ENCODE peak calls at places on chromosomes 13 and 19, in seven cellular contexts. One of them, this sample, is unnamed.
A peak's percentile ranks its signal among the peaks of the same experiment; 100 is the strongest.

GRCh38 chr13:60572003-60572792 is 175.2 kb downstream of the TDRD3 start:
- DNase-seq in IMR-90: peak; percentile 85
- DNase-seq in trophoblast cell: no peak
- DNase-seq in SK-N-SH: no peak
- DNase-seq in mammary epithelial cell: peak; percentile 91
- DNase-seq in GM23248: peak; percentile 61
- DNase-seq in neuronal stem cell: no peak
- DNase-seq in this sample: peak; percentile 30

GRCh38 chr19:41816761-41817160 is 20.4 kb downstream of the CEACAM3 start:
- DNase-seq in IMR-90: no peak
- DNase-seq in trophoblast cell: no peak
- DNase-seq in SK-N-SH: no peak
- DNase-seq in mammary epithelial cell: no peak
- DNase-seq in GM23248: no peak
- DNase-seq in neuronal stem cell: no peak
- DNase-seq in this sample: no peak

GRCh38 chr19:6161271-6161850 is 25.9 kb downstream of the ACSBG2 start:
- DNase-seq in IMR-90: no peak
- DNase-seq in trophoblast cell: peak; percentile 5
- DNase-seq in SK-N-SH: peak; percentile 13
- DNase-seq in mammary epithelial cell: peak; percentile 9
- DNase-seq in GM23248: peak; percentile 14
- DNase-seq in neuronal stem cell: no peak
- DNase-seq in this sample: no peak

GRCh38 chr19:7746903-7747884 is at the start of gene CD209:
- DNase-seq in IMR-90: no peak
- DNase-seq in trophoblast cell: peak; percentile 5
- DNase-seq in SK-N-SH: no peak
- DNase-seq in mammary epithelial cell: no peak
- DNase-seq in GM23248: no peak
- DNase-seq in neuronal stem cell: no peak
- DNase-seq in this sample: no peak

GRCh38 chr19:38486731-38487336 is 53.3 kb downstream of the RYR1 start:
- DNase-seq in IMR-90: no peak
- DNase-seq in trophoblast cell: no peak
- DNase-seq in SK-N-SH: no peak
- DNase-seq in mammary epithelial cell: no peak
- DNase-seq in GM23248: no peak
- DNase-seq in neuronal stem cell: no peak
- DNase-seq in this sample: no peak

GRCh38 chr19:2711175-2711936 is 8.9 kb upstream of the GNG7 start:
- DNase-seq in IMR-90: peak; percentile 95
- DNase-seq in trophoblast cell: peak; percentile 20
- DNase-seq in SK-N-SH: no peak
- DNase-seq in mammary epithelial cell: no peak
- DNase-seq in GM23248: peak; percentile 84
- DNase-seq in neuronal stem cell: no peak
- DNase-seq in this sample: no peak

GRCh38 chr13:34469212-34469983 is 472.7 kb upstream of the NBEA start:
- DNase-seq in IMR-90: no peak
- DNase-seq in trophoblast cell: no peak
- DNase-seq in SK-N-SH: peak; percentile 38
- DNase-seq in mammary epithelial cell: peak; percentile 89
- DNase-seq in GM23248: no peak
- DNase-seq in neuronal stem cell: no peak
- DNase-seq in this sample: no peak

GRCh38 chr13:21970172-21970571 is 299.3 kb downstream of the FGF9 start:
- DNase-seq in IMR-90: no peak
- DNase-seq in trophoblast cell: no peak
- DNase-seq in SK-N-SH: no peak
- DNase-seq in mammary epithelial cell: no peak
- DNase-seq in GM23248: no peak
- DNase-seq in neuronal stem cell: no peak
- DNase-seq in this sample: no peak

GRCh38 chr13:53250272-53250875 is 221.8 kb downstream of the OLFM4 start:
- DNase-seq in IMR-90: peak; percentile 72
- DNase-seq in trophoblast cell: peak; percentile 90
- DNase-seq in SK-N-SH: peak; percentile 57
- DNase-seq in mammary epithelial cell: peak; percentile 56
- DNase-seq in GM23248: peak; percentile 85
- DNase-seq in neuronal stem cell: peak; percentile 80
- DNase-seq in this sample: peak; percentile 17

GRCh38 chr13:100443998-100444328 is 144.6 kb downstream of the GGACT start:
- DNase-seq in IMR-90: no peak
- DNase-seq in trophoblast cell: no peak
- DNase-seq in SK-N-SH: no peak
- DNase-seq in mammary epithelial cell: no peak
- DNase-seq in GM23248: peak; percentile 16
- DNase-seq in neuronal stem cell: no peak
- DNase-seq in this sample: no peak

GRCh38 chr13:86757236-86757978 is 913.8 kb upstream of the SLITRK5 start:
- DNase-seq in IMR-90: no peak
- DNase-seq in trophoblast cell: no peak
- DNase-seq in SK-N-SH: no peak
- DNase-seq in mammary epithelial cell: peak; percentile 84
- DNase-seq in GM23248: no peak
- DNase-seq in neuronal stem cell: no peak
- DNase-seq in this sample: no peak

GRCh38 chr13:75220238-75220542 is 261.8 kb downstream of the TBC1D4 start:
- DNase-seq in IMR-90: no peak
- DNase-seq in trophoblast cell: no peak
- DNase-seq in SK-N-SH: no peak
- DNase-seq in mammary epithelial cell: no peak
- DNase-seq in GM23248: no peak
- DNase-seq in neuronal stem cell: no peak
- DNase-seq in this sample: no peak

GRCh38 chr13:65034266-65034665 is 2195.9 kb downstream of the PCDH9 start:
- DNase-seq in IMR-90: no peak
- DNase-seq in trophoblast cell: no peak
- DNase-seq in SK-N-SH: peak; percentile 7
- DNase-seq in mammary epithelial cell: no peak
- DNase-seq in GM23248: no peak
- DNase-seq in neuronal stem cell: no peak
- DNase-seq in this sample: no peak

GRCh38 chr13:28117689-28118377 is 17.5 kb upstream of the FLT3 start:
- DNase-seq in IMR-90: no peak
- DNase-seq in trophoblast cell: no peak
- DNase-seq in SK-N-SH: no peak
- DNase-seq in mammary epithelial cell: no peak
- DNase-seq in GM23248: no peak
- DNase-seq in neuronal stem cell: no peak
- DNase-seq in this sample: no peak

GRCh38 chr19:35553385-35554000 is 8.1 kb downstream of the TMEM147 start:
- DNase-seq in IMR-90: no peak
- DNase-seq in trophoblast cell: no peak
- DNase-seq in SK-N-SH: no peak
- DNase-seq in mammary epithelial cell: no peak
- DNase-seq in GM23248: no peak
- DNase-seq in neuronal stem cell: no peak
- DNase-seq in this sample: no peak

GRCh38 chr13:60267498-60268202 is 103.9 kb upstream of the DIAPH3 start:
- DNase-seq in IMR-90: no peak
- DNase-seq in trophoblast cell: peak; percentile 31
- DNase-seq in SK-N-SH: no peak
- DNase-seq in mammary epithelial cell: no peak
- DNase-seq in GM23248: peak; percentile 6
- DNase-seq in neuronal stem cell: no peak
- DNase-seq in this sample: no peak

GRCh38 chr13:27933580-27934328 is 14.0 kb downstream of the PDX1 start:
- DNase-seq in IMR-90: no peak
- DNase-seq in trophoblast cell: no peak
- DNase-seq in SK-N-SH: no peak
- DNase-seq in mammary epithelial cell: no peak
- DNase-seq in GM23248: no peak
- DNase-seq in neuronal stem cell: no peak
- DNase-seq in this sample: no peak

GRCh38 chr19:13807421-13808021 is 12.3 kb downstream of the ZSWIM4 start:
- DNase-seq in IMR-90: no peak
- DNase-seq in trophoblast cell: no peak
- DNase-seq in SK-N-SH: no peak
- DNase-seq in mammary epithelial cell: no peak
- DNase-seq in GM23248: no peak
- DNase-seq in neuronal stem cell: no peak
- DNase-seq in this sample: no peak

DNA sequence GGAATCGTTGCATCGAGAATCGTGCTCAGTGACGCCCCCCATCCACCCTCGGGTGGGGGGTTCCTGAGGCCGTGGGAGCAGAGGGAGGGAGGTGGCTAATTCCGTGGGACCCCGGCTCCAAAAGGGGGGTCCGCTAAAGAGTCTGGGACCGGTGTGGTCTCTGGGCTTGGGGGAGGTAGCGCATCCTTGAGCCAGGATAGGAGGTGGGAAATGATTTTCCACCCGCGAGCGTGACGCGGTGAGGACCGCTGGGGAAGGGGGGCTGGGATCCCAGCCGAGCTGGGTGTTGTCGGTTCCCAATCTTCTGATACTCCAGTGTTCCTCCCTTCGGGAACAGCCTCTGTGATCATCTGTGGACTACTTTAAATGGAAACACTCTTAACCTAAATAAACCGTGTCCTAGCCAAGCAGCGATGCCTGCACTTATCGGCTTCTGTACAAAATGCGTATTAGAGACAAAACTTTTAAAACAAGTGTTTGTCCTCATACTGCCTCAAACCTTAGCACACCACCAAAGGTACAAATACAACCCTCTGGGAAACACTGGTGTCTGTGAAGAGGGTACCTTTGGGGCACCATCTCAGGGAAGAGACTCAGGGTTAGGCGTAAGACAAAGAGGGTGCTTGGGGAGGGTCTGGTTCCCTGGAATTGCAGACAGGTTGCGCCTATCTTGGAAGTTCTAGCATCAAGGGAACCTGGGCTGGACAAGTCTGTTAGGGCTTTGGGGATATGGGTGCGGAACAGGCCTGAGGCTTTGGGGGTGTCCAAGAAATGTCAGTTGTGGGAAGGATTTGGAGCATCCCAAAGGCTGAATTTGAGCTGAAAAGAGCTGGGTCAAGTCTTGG is 16.0 kb downstream of the KCNC3 start:
- DNase-seq in IMR-90: no peak
- DNase-seq in trophoblast cell: no peak
- DNase-seq in SK-N-SH: no peak
- DNase-seq in mammary epithelial cell: no peak
- DNase-seq in GM23248: no peak
- DNase-seq in neuronal stem cell: no peak
- DNase-seq in this sample: no peak
- H3K4me3 ChIP-seq in IMR-90: no peak overlapping the region
- H3K4me3 ChIP-seq in trophoblast cell: no peak overlapping the region
- H3K4me3 ChIP-seq in SK-N-SH: peak overlapping the region; percentile 46
- H3K4me3 ChIP-seq in mammary epithelial cell: no peak overlapping the region
- H3K4me3 ChIP-seq in GM23248: no peak overlapping the region
- H3K4me3 ChIP-seq in neuronal stem cell: no peak overlapping the region
- H3K4me3 ChIP-seq in this sample: no peak overlapping the region

DNA sequence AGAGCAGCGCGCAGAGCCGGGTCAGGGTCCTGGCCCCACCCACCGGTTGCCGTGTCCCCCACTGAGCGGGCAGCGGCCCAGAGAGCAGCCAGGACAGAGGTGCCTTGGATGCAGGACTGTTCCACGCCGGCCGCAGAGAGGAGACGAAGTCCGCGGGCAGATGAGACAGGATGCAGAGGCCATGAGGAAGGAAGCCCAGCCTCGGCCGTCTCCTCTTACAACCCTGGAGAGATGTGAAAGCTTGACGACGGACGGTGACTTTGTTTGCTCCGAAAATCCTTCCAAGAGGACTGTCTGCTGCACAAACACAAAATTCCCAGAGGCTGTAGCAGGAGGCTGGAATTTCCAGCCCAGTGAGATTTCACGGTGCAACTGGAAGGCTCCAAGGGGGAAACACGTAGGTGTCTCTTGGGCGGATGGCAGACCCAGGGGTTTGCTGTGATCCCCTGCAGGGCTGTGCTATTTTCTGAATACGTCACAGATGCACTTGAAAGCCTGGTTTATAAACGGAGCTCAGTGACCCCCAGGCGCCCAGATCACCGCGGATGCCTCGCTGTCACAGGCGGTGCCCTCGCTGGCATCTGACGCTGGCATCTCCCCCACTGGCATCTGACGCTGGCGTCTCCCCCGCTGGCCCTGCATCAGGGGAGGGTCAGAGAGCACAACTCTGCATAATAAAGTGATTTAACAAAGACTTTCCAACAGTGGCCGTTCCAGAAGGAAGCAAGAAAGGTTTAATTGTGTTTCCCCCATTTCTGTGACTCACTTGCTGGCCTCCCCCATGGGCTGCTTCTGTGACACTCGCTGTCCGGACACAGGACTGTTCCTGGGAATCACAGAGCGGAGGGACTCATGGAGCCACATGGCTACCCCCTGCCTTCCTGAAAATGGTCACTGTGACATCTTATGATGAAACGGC is 62.0 kb upstream of the C13orf46 start:
- DNase-seq in IMR-90: peak; percentile 35
- DNase-seq in trophoblast cell: peak; percentile 27
- DNase-seq in SK-N-SH: no peak
- DNase-seq in mammary epithelial cell: no peak
- DNase-seq in GM23248: peak; percentile 69
- DNase-seq in neuronal stem cell: no peak
- DNase-seq in this sample: no peak
- H3K27ac ChIP-seq in IMR-90: peak overlapping the region; percentile 30
- H3K27ac ChIP-seq in trophoblast cell: no peak overlapping the region
- H3K27ac ChIP-seq in SK-N-SH: no peak overlapping the region
- H3K27ac ChIP-seq in mammary epithelial cell: no peak overlapping the region
- H3K27ac ChIP-seq in GM23248: peak overlapping the region; percentile 30
- H3K27ac ChIP-seq in neuronal stem cell: no peak overlapping the region
- H3K27ac ChIP-seq in this sample: no peak overlapping the region

DNA sequence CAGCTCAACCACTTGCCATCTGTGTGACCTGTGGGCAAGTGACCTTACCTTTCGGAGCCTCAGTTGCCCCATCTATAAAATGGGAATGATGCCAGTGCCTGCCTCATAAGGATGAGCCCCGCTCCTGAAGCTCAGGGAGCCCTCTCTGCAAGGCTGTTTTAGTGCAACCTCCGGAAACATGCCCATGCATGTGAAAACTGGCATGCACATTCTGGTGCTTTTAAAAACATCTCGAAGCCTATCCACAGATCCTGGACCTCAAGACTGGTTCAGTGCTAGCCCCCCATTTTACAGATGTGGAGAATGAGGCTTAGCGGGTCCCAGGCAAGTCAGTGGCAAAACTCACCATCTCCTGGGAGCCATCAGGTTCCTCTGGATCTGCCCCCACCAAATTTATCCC is 5.6 kb downstream of the CADM4 start:
- DNase-seq in IMR-90: no peak
- DNase-seq in trophoblast cell: no peak
- DNase-seq in SK-N-SH: no peak
- DNase-seq in mammary epithelial cell: no peak
- DNase-seq in GM23248: no peak
- DNase-seq in neuronal stem cell: no peak
- DNase-seq in this sample: no peak
- H2AFZ ChIP-seq in IMR-90: no peak overlapping the region
- H2AFZ ChIP-seq in trophoblast cell: no peak overlapping the region
- H2AFZ ChIP-seq in SK-N-SH: no peak overlapping the region
- H2AFZ ChIP-seq in mammary epithelial cell: peak overlapping the region; percentile 65
- H2AFZ ChIP-seq in GM23248: no peak overlapping the region
- H2AFZ ChIP-seq in neuronal stem cell: no peak overlapping the region
- H2AFZ ChIP-seq in this sample: no peak overlapping the region

DNA sequence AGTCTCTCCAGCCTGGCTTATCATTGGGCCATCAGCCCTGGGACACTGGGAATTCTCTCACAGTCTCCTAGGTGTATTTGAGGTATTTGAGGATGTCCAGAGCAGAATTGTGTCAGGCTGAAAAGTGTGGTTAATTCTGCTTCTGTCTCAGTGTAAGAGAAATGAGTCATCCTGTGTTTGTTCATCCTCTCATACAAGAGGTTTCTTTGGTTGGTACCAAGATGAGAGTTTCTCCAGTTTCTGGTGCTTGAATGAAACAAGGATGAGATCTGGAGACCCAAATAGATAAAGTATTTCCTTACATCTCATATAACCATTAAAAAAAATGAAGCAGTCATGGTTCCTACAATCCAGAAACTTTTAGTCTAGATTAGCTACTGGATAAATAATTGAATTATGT is 7.7 kb downstream of the ZNF253 start:
- DNase-seq in IMR-90: no peak
- DNase-seq in trophoblast cell: no peak
- DNase-seq in SK-N-SH: no peak
- DNase-seq in mammary epithelial cell: peak; percentile 35
- DNase-seq in GM23248: peak; percentile 2
- DNase-seq in neuronal stem cell: no peak
- DNase-seq in this sample: no peak
- H3K4me3 ChIP-seq in IMR-90: no peak overlapping the region
- H3K4me3 ChIP-seq in trophoblast cell: no peak overlapping the region
- H3K4me3 ChIP-seq in SK-N-SH: no peak overlapping the region
- H3K4me3 ChIP-seq in mammary epithelial cell: no peak overlapping the region
- H3K4me3 ChIP-seq in GM23248: no peak overlapping the region
- H3K4me3 ChIP-seq in neuronal stem cell: no peak overlapping the region
- H3K4me3 ChIP-seq in this sample: no peak overlapping the region